ENCODE peak calls at places on chromosomes 6 and 20, in four cellular contexts. E is SK-N-SH, T is Karpas-422, Z is K562. B is an unnamed sample. For H4K20me1, the result is how much of the 10 kb centered on the place peaks cover.

GRCh38 chr20:45450097-45450818 is 19.3 kb upstream of the WFDC2 start:
- DNase-seq in E (peak), Z (peak), T (peak), B (peak)

GRCh38 chr6:118725944-118726343 is 74.6 kb upstream of the CEP85L start:
- DNase-seq in Z (no peak), T (no peak), E (no peak), B (peak)

GRCh38 chr20:37226889-37227288 is 34.7 kb downstream of the GHRH start:
- DNase-seq in Z (no peak), T (no peak), E (no peak), B (no peak)

GRCh38 chr6:143514996-143515760 is 3.7 kb upstream of the FUCA2 start:
- DNase-seq in E (no peak), T (no peak), Z (no peak), B (no peak)

GRCh38 chr6:53496797-53497196 is 48.1 kb downstream of the GCLC start:
- DNase-seq in T (no peak), Z (no peak), E (no peak), B (no peak)

GRCh38 chr20:36114707-36115106 is 39.8 kb upstream of the EPB41L1 start:
- DNase-seq in Z (no peak), E (no peak), T (no peak), B (no peak)

GRCh38 chr20:53245581-53245980 is 273.4 kb downstream of the TSHZ2 start:
- DNase-seq in E (no peak), Z (no peak), T (no peak), B (no peak)

GRCh38 chr20:51440589-51440988 is 101.9 kb downstream of the NFATC2 start:
- DNase-seq in T (peak), Z (no peak), E (no peak), B (no peak)

GRCh38 chr6:34990971-34991560 is 102.0 kb downstream of the ANKS1A start:
- DNase-seq in E (no peak), Z (no peak), T (no peak), B (no peak)

GRCh38 chr6:12182676-12183075 is 107.5 kb upstream of the EDN1 start:
- DNase-seq in T (no peak), Z (no peak), E (no peak), B (no peak)

GRCh38 chr6:158835616-158836221 is 16.6 kb upstream of the EZR start:
- DNase-seq in T (no peak), Z (peak), E (no peak), B (no peak)

GRCh38 chr6:138987299-138987642 is 782 bp downstream of the REPS1 start:
- DNase-seq in Z (no peak), T (no peak), E (no peak), B (peak)

GRCh38 chr20:50528804-50529351 is 18.7 kb downstream of the PTPN1 start:
- DNase-seq in Z (no peak), T (no peak), E (no peak), B (no peak)

GRCh38 chr6:16130932-16131387 is 2.1 kb downstream of the MYLIP start:
- DNase-seq in Z (peak), T (peak), E (peak), B (no peak)

GRCh38 chr6:169097336-169098052 is 156.2 kb downstream of the THBS2 start:
- DNase-seq in E (no peak), Z (no peak), T (no peak), B (no peak)

GRCh38 chr20:52275243-52275817 is 83.8 kb upstream of the ZFP64 start:
- DNase-seq in E (no peak), Z (no peak), T (no peak), B (no peak)

GRCh38 chr6:14857501-14857900 is 388.4 kb upstream of the JARID2 start:
- DNase-seq in T (no peak), Z (no peak), E (no peak), B (peak)

GRCh38 chr6:169933251-169933821 is 181.9 kb downstream of the ERMARD start:
- DNase-seq in T (no peak), Z (no peak), E (no peak), B (no peak)

GRCh38 chr20:48465271-48465670 is 362.5 kb downstream of the PREX1 start:
- DNase-seq in E (no peak), T (no peak), Z (no peak), B (no peak)

GRCh38 chr6:13733178-13733851 is 21.7 kb upstream of the RANBP9 start:
- DNase-seq in Z (peak), T (no peak), E (no peak), B (no peak)

GRCh38 chr6:11272491-11273192 is 40.2 kb upstream of the NEDD9 start:
- DNase-seq in Z (no peak), T (no peak), E (peak), B (no peak)

GRCh38 chr6:151284012-151284411 is 44.2 kb downstream of the AKAP12 start:
- DNase-seq in E (no peak), Z (no peak), T (no peak), B (no peak)

GRCh38 chr6:166904101-166904746 is 52.1 kb downstream of the RNASET2 start:
- DNase-seq in Z (no peak), T (peak), E (no peak), B (no peak)

GRCh38 chr6:4447646-4448315 is 312.4 kb upstream of the ECI2 start:
- DNase-seq in T (no peak), E (no peak), Z (no peak), B (no peak)

GRCh38 chr6:31586013-31586412 is at the start of gene LST1:
- DNase-seq in T (peak), E (no peak), Z (no peak), B (no peak)

GRCh38 chr6:30981942-30982772 is 1.4 kb upstream of the MUC21 start:
- DNase-seq in T (peak), E (no peak), Z (peak), B (no peak)

GRCh38 chr6:40755046-40755681 is 168.0 kb upstream of the LRFN2 start:
- DNase-seq in T (no peak), E (peak), Z (no peak), B (no peak)

GRCh38 chr20:4534315-4534714 is 187.4 kb upstream of the PRND start:
- DNase-seq in E (no peak), Z (no peak), T (no peak), B (no peak)

GRCh38 chr20:53205046-53205445 is 232.9 kb downstream of the TSHZ2 start:
- DNase-seq in Z (no peak), T (no peak), E (no peak), B (no peak)

DNA sequence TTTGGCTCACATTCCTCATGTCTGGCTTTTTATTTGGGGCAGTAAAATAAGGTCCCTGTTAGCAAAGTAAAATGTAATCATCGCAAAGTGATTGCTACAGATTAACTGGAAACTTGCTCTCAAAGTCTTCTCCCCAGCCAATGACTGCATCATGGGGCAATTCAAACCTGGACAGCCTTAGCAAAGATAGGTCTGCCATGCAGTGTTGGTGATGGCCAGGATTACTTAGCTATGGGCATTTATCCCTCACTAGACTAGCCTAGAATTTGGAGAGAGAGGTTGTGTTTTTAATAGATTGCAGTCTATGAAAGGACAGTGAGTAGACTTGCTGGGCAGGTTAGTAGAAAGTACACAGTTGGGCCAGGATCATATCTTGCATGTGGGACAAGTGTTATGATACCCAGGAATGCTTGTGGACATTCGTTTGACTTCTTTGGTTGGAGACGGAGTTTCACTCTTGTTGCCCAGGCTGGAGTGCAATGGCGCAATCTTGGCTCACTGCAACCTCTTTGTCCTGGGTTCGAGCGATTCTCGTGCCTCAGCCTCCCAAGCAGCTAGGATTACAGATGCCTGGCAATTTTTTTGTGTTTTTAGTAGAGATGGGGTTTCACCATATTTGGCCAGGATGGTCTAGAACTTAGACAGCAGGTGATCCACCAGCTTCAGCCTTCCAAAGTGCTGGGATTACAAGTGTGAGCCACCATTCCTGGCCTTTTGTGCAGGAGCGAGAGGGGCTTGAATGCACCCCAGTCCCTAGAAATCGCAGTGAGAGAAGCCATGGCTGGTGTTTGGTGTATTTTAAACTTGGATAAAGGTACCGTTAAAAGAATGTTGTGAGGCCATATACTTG is 3.4 kb downstream of the RPS12 start:
- DNase-seq in T (no peak), E (no peak), Z (no peak), B (no peak)
- H4K20me1 ChIP-seq in T (under half), E (half or more), Z (under half), B (under half)

DNA sequence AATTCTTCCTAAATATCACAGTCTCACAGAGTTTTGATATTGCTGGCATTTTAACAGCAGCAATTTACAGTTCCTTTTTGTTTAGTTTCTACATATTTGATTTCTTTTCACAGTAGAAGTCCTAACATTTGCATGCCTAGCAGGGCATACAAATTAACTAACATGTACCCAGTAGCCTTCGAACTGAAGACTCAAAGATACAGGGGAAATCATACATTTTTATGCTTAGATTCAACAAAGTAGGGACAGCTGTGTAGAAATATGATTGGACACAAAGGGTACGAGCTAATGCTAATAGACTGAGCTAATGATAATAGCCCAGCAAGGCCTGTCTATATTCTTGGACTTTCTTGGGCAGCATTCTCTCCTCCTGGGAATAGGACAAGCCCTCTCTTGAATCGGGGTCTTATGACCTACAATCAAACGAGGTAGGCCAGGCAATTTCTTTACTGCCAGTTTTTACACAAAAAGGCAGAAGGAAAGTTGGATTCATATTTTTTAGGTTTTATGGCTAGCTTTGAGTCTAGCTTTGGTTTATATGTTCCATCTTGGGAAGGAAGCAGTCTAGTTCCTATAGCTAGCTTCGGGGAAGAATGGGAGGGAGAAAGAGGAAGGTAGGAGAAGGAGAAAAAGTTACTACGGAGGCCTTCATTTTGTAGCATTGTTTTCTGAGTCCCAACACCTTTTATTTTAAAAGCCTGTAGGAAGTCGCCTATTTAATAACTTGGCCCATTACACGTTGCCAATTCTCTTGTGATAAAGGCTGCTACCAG is 115.8 kb downstream of the HFE start:
- DNase-seq in Z (no peak), T (no peak), E (no peak), B (no peak)
- H3K4me2 ChIP-seq in Z (peak), T (no peak), E (peak), B (peak)

GRCh38 chr6:43781941-43782704 is 12.1 kb downstream of the VEGFA start:
- DNase-seq in E (no peak), T (no peak), Z (no peak), B (no peak)

GRCh38 chr6:43785904-43786303 is 15.9 kb downstream of the VEGFA start:
- DNase-seq in T (no peak), Z (no peak), E (no peak), B (no peak)

GRCh38 chr6:43782764-43783513 is 12.9 kb downstream of the VEGFA start:
- DNase-seq in T (no peak), Z (no peak), E (no peak), B (no peak)

GRCh38 chr6:43785220-43785752 is 15.3 kb downstream of the VEGFA start:
- DNase-seq in T (no peak), E (no peak), Z (no peak), B (no peak)

GRCh38 chr6:43784049-43784855 is 14.2 kb downstream of the VEGFA start:
- DNase-seq in E (no peak), Z (no peak), T (no peak), B (no peak)
- H4K20me1 ChIP-seq in E (under half), Z (half or more), T (under half), B (half or more)

GRCh38 chr20:18683839-18684238 is 96.0 kb downstream of the DTD1 start:
- DNase-seq in T (no peak), E (no peak), Z (no peak), B (no peak)
- H3K4me2 ChIP-seq in T (no peak), E (no peak), Z (no peak), B (no peak)

DNA sequence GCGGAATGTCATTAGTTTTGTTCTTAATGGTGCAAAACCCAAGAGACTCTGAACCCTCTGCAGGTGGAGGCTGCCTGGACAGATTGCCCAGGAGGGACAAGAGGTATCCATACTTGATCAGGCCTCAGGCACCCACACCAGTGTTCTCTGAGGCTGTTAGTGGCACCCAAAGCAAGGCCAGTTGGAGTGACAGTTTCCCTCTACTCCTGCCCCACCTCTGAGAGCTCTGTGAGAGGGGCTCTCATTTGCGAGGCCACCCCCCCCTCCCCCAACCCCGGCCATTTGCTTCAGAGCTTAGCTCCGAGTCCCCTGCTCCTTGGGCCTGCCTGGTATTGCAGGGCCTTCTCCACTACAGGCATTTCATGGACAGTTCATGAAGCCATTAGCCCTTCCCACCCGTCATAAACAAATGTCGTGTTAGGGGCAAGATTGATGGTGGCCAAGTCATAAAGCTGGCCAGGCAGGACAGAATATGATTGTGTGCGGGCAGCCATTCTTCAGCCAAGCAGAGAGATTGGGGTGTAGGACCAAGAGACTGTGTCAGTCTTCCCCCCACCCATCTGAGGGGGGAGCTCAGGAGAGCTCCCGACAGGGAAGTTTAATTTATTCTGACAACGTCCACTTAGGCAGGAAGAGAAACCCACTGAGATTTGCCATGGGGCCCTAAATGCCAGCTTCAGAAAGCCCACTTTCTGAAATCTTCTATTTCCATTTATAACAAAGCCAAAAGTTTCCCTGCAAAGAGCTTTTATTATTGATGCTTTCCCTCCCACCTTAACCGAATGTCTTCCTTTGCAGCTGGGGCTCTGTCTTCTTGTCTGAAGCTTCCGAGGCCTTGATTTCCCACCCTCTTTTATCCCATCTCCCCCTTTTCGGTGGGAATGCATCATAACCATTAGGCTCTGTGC is 7.1 kb downstream of the FOXC1 start:
- DNase-seq in Z (no peak), T (no peak), E (no peak), B (no peak)
- H4K20me1 ChIP-seq in Z (under half), T (under half), E (under half), B (under half)

GRCh38 chr20:57179265-57179664 is 87.2 kb downstream of the BMP7 start:
- DNase-seq in Z (no peak), T (no peak), E (no peak), B (peak)

GRCh38 chr20:57175397-57176010 is 90.9 kb downstream of the BMP7 start:
- DNase-seq in T (no peak), Z (no peak), E (no peak), B (no peak)

GRCh38 chr20:57176842-57177241 is 89.6 kb downstream of the BMP7 start:
- DNase-seq in T (no peak), E (no peak), Z (no peak), B (no peak)

GRCh38 chr20:57178582-57179112 is 87.8 kb downstream of the BMP7 start:
- DNase-seq in E (no peak), T (no peak), Z (no peak), B (no peak)

GRCh38 chr20:57177636-57178280 is 88.7 kb downstream of the BMP7 start:
- DNase-seq in E (no peak), T (no peak), Z (no peak), B (no peak)
- H3K4me2 ChIP-seq in E (no peak), T (no peak), Z (no peak), B (no peak)